ENCODE peak calls at places on chromosomes 5 and 9, in six cellular contexts. X is GM12891; Y is stimulated activated CD4-positive, alpha-beta T cell treated with anti-CD3 and anti-CD28 coated beads, Interleukin-4, amount 100 ng/mL, for 1 hour; P is T-helper 1 cell; C is pancreas; M is PC-3. N is an unnamed sample.

GRCh38 chr5:140140435-140140834 is 14.7 kb downstream of the IGIP start:
- DNase-seq in X (no peak), Y (no peak), P (no peak), C (no peak), M (no peak), N (no peak)

GRCh38 chr9:93591301-93591700 is 14.9 kb downstream of the PHF2 start:
- DNase-seq in X (no peak), Y (no peak), P (no peak), C (peak), M (no peak), N (no peak)

GRCh38 chr9:8660383-8660782 is 860.8 kb upstream of the DMAC1 start:
- DNase-seq in X (no peak), Y (no peak), P (no peak), C (no peak), M (no peak), N (no peak)

GRCh38 chr5:32228816-32229215 is 54.7 kb upstream of the GOLPH3 start:
- DNase-seq in X (no peak), Y (no peak), P (no peak), C (no peak), M (no peak), N (no peak)

GRCh38 chr5:98927242-98927987 is 1.4 kb downstream of the CHD1 start:
- DNase-seq in X (no peak), Y (peak), P (peak), C (no peak), M (peak), N (no peak)

GRCh38 chr5:77972545-77973252 is 196.6 kb upstream of the TBCA start:
- DNase-seq in X (peak), Y (peak), P (no peak), C (peak), M (no peak), N (no peak)

GRCh38 chr5:100792781-100793180 is 110.3 kb downstream of the ST8SIA4 start:
- DNase-seq in X (no peak), Y (no peak), P (no peak), C (no peak), M (no peak), N (no peak)

GRCh38 chr9:137077010-137077747 is at the start of gene UAP1L1:
- DNase-seq in X (peak), Y (peak), P (peak), C (peak), M (peak), N (no peak)

GRCh38 chr9:6184749-6185645 is 30.6 kb upstream of the IL33 start:
- DNase-seq in X (peak), Y (no peak), P (no peak), C (no peak), M (no peak), N (no peak)

GRCh38 chr9:126611592-126612328 is 2.0 kb upstream of the LMX1B start:
- DNase-seq in X (peak), Y (peak), P (peak), C (peak), M (peak), N (peak)

N was measured in stimulated activated CD8-positive, alpha-beta memory T cell treated with anti-CD3 and anti-CD28 coated beads, Interleukin-7, amount 100 ng/mL, for 24 hours.